ENCODE peak calls at places on chromosomes 5 and 9, in four cellular contexts. One of them, this sample, is unnamed.

GRCh38 chr9:111928342-111928720 is 31.7 kb downstream of the UGCG start:
- DNase-seq in brain microvascular endothelial cell: no peak
- DNase-seq in stromal cell of bone marrow: no peak
- DNase-seq in HTR-8/SVneo: no peak
- DNase-seq in this sample: no peak

GRCh38 chr9:34375901-34376595 is 650 bp downstream of the MYORG start:
- DNase-seq in brain microvascular endothelial cell: no peak
- DNase-seq in stromal cell of bone marrow: no peak
- DNase-seq in HTR-8/SVneo: peak
- DNase-seq in this sample: no peak

GRCh38 chr9:90881648-90882047 is 80.0 kb downstream of the SYK start:
- DNase-seq in brain microvascular endothelial cell: no peak
- DNase-seq in stromal cell of bone marrow: no peak
- DNase-seq in HTR-8/SVneo: no peak
- DNase-seq in this sample: no peak

GRCh38 chr5:124452389-124452788 is 294.1 kb downstream of the ZNF608 start:
- DNase-seq in brain microvascular endothelial cell: no peak
- DNase-seq in stromal cell of bone marrow: no peak
- DNase-seq in HTR-8/SVneo: no peak
- DNase-seq in this sample: no peak

GRCh38 chr9:108363321-108363720 is 492.5 kb downstream of the ACTL7B start:
- DNase-seq in brain microvascular endothelial cell: no peak
- DNase-seq in stromal cell of bone marrow: no peak
- DNase-seq in HTR-8/SVneo: no peak
- DNase-seq in this sample: no peak

GRCh38 chr5:130885027-130885426 is 280.0 kb downstream of the HINT1 start:
- DNase-seq in brain microvascular endothelial cell: no peak
- DNase-seq in stromal cell of bone marrow: no peak
- DNase-seq in HTR-8/SVneo: no peak
- DNase-seq in this sample: no peak

GRCh38 chr9:98992885-98993569 is 49.3 kb downstream of the COL15A1 start:
- DNase-seq in brain microvascular endothelial cell: no peak
- DNase-seq in stromal cell of bone marrow: no peak
- DNase-seq in HTR-8/SVneo: no peak
- DNase-seq in this sample: no peak

GRCh38 chr5:181037365-181037861 is 2.7 kb upstream of the BTNL9 start:
- DNase-seq in brain microvascular endothelial cell: no peak
- DNase-seq in stromal cell of bone marrow: no peak
- DNase-seq in HTR-8/SVneo: no peak
- DNase-seq in this sample: no peak

GRCh38 chr9:126411225-126411947 is 84.8 kb downstream of the MVB12B start:
- DNase-seq in brain microvascular endothelial cell: no peak
- DNase-seq in stromal cell of bone marrow: peak
- DNase-seq in HTR-8/SVneo: no peak
- DNase-seq in this sample: no peak

GRCh38 chr5:73515232-73515631 is 17.0 kb downstream of the BTF3 start:
- DNase-seq in brain microvascular endothelial cell: no peak
- DNase-seq in stromal cell of bone marrow: no peak
- DNase-seq in HTR-8/SVneo: no peak
- DNase-seq in this sample: no peak

GRCh38 chr9:136880651-136881050 is 5.7 kb upstream of the TRAF2 start:
- DNase-seq in brain microvascular endothelial cell: no peak
- DNase-seq in stromal cell of bone marrow: no peak
- DNase-seq in HTR-8/SVneo: no peak
- DNase-seq in this sample: no peak

GRCh38 chr5:112070022-112070421 is 313.0 kb upstream of the NREP start:
- DNase-seq in brain microvascular endothelial cell: no peak
- DNase-seq in stromal cell of bone marrow: no peak
- DNase-seq in HTR-8/SVneo: no peak
- DNase-seq in this sample: no peak